ENCODE peak calls at places on chromosomes 16 and 17, in six cellular contexts. X is Panc1, N is sigmoid colon, T is endothelial cell of umbilical vein, B is H1, F is GM23338. C is an unnamed sample.
A peak's percentile ranks its signal among the peaks of the same experiment; 100 is the strongest.

GRCh38 chr17:69466905-69467630 is 52.6 kb downstream of the MAP2K6 start:
- DNase-seq in X (no peak), N (no peak), T (peak; percentile 92), B (no peak), F (peak; percentile 65), C (no peak)

GRCh38 chr17:63954402-63955063 is 18.2 kb downstream of the SCN4A start:
- DNase-seq in X (no peak), N (no peak), T (no peak), B (no peak), F (no peak), C (peak; percentile 44)

GRCh38 chr16:22625948-22626347 is 115.3 kb downstream of the NPIPB5 start:
- DNase-seq in X (no peak), N (no peak), T (no peak), B (no peak), F (no peak), C (no peak)

GRCh38 chr17:8572767-8573166 is 57.8 kb downstream of the MYH10 start:
- DNase-seq in X (no peak), N (no peak), T (peak; percentile 8), B (no peak), F (no peak), C (no peak)

GRCh38 chr16:69798466-69798865 is 36.3 kb downstream of the WWP2 start:
- DNase-seq in X (no peak), N (no peak), T (no peak), B (no peak), F (peak; percentile 43), C (no peak)

GRCh38 chr17:42519546-42520444 is 16.2 kb upstream of the NAGLU start:
- DNase-seq in X (peak; percentile 78), N (peak; percentile 99), T (peak; percentile 98), B (peak; percentile 51), F (peak; percentile 85), C (no peak)

GRCh38 chr16:50956637-50957036 is 194.4 kb downstream of the SALL1 start:
- DNase-seq in X (no peak), N (no peak), T (no peak), B (no peak), F (no peak), C (no peak)

GRCh38 chr17:49707246-49707607 is 537 bp downstream of the SLC35B1 start:
- DNase-seq in X (no peak), N (no peak), T (peak; percentile 12), B (no peak), F (peak; percentile 43), C (no peak)

GRCh38 chr17:36949461-36949927 is 740 bp downstream of the AATF start:
- DNase-seq in X (no peak), N (no peak), T (no peak), B (no peak), F (no peak), C (no peak)

DNA sequence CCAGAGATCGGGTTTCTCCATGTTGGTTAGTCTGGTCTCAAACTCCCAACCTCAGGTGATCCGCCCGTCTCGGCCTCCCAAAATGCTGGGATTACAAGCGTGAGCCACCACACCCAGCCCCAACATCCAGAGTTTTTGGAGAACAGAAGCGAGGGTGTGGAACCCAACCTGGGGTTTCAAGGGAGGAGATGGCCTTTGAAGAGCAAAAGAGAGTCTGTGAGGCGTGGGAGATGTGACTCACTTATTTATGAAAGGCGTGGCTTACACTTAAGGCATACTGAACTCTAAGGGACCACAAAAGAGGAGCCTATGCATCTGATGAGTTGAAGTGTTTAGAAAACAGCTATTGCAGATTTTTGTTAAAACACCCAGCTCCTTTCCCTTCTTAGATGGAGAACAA is 18.8 kb downstream of the ARSG start:
- DNase-seq in X (no peak), N (no peak), T (no peak), B (no peak), F (no peak), C (no peak)
- TF ChIP-seq POLR2AphosphoS5 in X (no peak), N (no peak), T (no peak), B (no peak), F (no peak), C (no peak)

GRCh38 chr17:27446569-27447301 is 9.5 kb upstream of the KSR1 start:
- DNase-seq in X (no peak), N (no peak), T (peak; percentile 97), B (no peak), F (no peak), C (no peak)
- TF ChIP-seq POLR2AphosphoS5 in X (no peak), N (no peak), T (no peak), B (no peak), F (no peak), C (no peak)

GRCh38 chr16:30779596-30779995 is 7.4 kb downstream of the ZNF629 start:
- DNase-seq in X (no peak), N (no peak), T (no peak), B (no peak), F (no peak), C (no peak)

GRCh38 chr16:30777591-30778297 is 9.3 kb downstream of the ZNF629 start:
- DNase-seq in X (no peak), N (no peak), T (no peak), B (no peak), F (peak; percentile 37), C (no peak)

GRCh38 chr16:30780021-30780420 is 7.0 kb downstream of the ZNF629 start:
- DNase-seq in X (no peak), N (no peak), T (no peak), B (no peak), F (no peak), C (no peak)

GRCh38 chr16:30780549-30780948 is 6.5 kb downstream of the ZNF629 start:
- DNase-seq in X (no peak), N (no peak), T (no peak), B (no peak), F (no peak), C (no peak)

DNA sequence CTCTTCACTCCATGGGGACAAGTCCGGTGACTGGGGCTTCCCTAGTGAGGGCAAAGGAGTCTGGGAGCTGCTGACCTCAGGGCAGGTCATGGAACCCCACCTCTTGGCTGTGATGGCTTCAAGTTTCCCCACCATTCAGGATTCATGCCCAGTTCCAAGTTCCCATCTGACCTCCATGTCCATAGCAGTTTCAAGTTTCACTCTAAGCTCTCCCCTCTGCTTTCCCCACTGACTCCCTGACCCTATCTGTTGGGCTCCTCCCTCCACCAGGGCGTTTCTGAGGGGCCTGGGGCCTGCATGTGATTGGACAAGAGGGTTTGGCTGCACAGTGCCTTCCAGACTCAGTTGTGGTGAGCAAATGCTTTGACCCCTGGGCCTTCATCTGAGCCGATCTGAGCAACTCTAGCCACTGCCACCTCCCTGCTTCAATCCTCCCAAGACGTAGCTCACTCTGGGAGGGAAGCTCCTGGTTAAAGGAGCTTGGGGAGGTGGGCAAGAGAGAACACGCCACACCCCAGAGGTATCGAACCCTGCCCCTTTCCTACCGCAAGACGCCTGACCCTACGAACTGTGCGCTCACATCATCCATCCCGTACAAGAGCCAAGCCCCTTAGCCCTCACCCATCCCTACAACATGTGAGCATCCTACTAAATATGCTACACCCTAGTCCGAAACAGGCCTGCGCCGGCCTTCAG is 8.3 kb downstream of the ZNF629 start:
- DNase-seq in X (no peak), N (no peak), T (no peak), B (no peak), F (peak; percentile 71), C (no peak)
- TF ChIP-seq POLR2AphosphoS5 in X (peak; percentile 48), N (no peak), T (no peak), B (peak; percentile 38), F (no peak), C (no peak)

GRCh38 chr16:71338632-71339031 is 19.9 kb upstream of the CALB2 start:
- DNase-seq in X (no peak), N (no peak), T (no peak), B (no peak), F (no peak), C (no peak)

GRCh38 chr16:71339481-71340171 is 18.9 kb upstream of the CALB2 start:
- DNase-seq in X (no peak), N (no peak), T (no peak), B (no peak), F (no peak), C (no peak)

GRCh38 chr16:71340406-71340805 is 18.1 kb upstream of the CALB2 start:
- DNase-seq in X (no peak), N (no peak), T (no peak), B (no peak), F (no peak), C (no peak)

GRCh38 chr16:71337631-71338030 is 20.9 kb upstream of the CALB2 start:
- DNase-seq in X (no peak), N (no peak), T (no peak), B (no peak), F (no peak), C (no peak)

GRCh38 chr16:71338193-71338592 is 20.3 kb upstream of the CALB2 start:
- DNase-seq in X (peak; percentile 48), N (no peak), T (no peak), B (no peak), F (no peak), C (no peak)
- TF ChIP-seq POLR2AphosphoS5 in X (no peak), N (no peak), T (no peak), B (no peak), F (no peak), C (no peak)

GRCh38 chr16:11254913-11255736 is 879 bp downstream of the SOCS1 start:
- DNase-seq in X (no peak), N (peak; percentile 74), T (peak; percentile 52), B (no peak), F (no peak), C (no peak)
- TF ChIP-seq POLR2AphosphoS5 in X (no peak), N (no peak), T (no peak), B (peak; percentile 37), F (peak; percentile 30), C (no peak)

DNA sequence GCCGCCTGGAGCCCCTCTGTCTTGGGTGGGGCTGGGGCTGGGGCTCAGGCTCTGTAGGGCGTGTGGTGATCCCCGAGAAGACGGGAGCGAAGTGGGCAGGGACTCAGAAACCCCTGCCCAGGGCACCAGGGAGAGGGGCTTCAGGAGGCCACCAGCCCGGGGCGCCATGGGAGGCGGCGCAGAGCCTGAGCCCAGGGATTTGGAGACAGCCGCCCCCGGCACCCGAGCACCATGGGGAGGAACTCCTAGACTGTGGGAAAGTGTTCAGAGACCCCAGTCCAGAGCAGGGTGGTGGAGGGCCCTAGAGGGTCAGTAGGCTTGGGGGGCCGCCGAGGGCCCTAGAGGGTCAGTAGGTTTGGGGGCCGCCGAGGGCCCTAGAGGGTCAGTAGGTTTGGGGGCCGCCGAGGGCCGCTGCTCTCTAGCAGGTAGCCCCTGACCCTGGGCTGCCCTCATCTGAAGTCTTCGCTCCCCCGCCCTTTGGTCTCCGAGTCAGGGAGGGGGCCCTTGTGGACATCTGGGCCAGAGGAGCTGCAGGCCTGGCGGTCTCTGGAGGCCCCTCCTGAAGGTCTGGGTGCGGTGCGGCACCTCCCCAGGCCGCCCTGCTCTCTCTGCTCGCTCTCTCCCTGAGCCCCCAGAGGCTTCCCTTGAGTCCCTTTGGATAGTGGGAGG is 734 bp downstream of the ARHGDIG start:
- DNase-seq in X (no peak), N (no peak), T (no peak), B (no peak), F (no peak), C (no peak)
- TF ChIP-seq POLR2AphosphoS5 in X (no peak), N (no peak), T (no peak), B (no peak), F (no peak), C (no peak)

DNA sequence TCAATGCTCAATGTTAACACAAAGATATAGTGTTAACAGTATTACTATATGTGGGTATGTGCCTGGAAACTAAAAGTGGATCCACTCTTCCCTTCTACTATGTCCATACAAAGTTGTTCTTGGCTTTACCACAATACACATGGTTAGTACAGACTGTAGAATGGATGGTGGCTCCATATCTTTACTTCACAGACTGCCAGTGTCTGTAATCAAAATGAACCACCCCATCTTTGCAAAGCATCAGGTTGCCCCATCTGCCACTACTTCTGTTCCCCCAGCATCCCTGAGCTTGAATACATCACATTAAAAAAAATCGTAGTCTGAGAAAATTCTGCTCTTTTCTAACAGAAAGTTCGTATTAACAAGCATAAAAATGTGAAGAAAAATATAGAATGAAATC is 30.0 kb downstream of the USP32 start:
- DNase-seq in X (no peak), N (no peak), T (no peak), B (no peak), F (no peak), C (no peak)
- TF ChIP-seq POLR2AphosphoS5 in X (no peak), N (no peak), T (no peak), B (no peak), F (no peak), C (no peak)

C was measured in GM12892.